ENCODE peak calls at places on chromosomes 13 and 19, in five cellular contexts. One of them, this sample, is unnamed.

GRCh38 chr13:95784891-95785290 is 108.0 kb downstream of the DNAJC3 start:
- DNase-seq in left lung: no peak
- DNase-seq in GM13976: no peak
- DNase-seq in sigmoid colon: no peak
- DNase-seq in OCI-LY7: no peak
- DNase-seq in this sample: no peak

GRCh38 chr13:101529419-101529818 is 76.9 kb downstream of the ITGBL1 start:
- DNase-seq in left lung: no peak
- DNase-seq in GM13976: no peak
- DNase-seq in sigmoid colon: no peak
- DNase-seq in OCI-LY7: no peak
- DNase-seq in this sample: peak; percentile 3

GRCh38 chr13:73090116-73090811 is 31.5 kb downstream of the KLF5 start:
- DNase-seq in left lung: peak; percentile 52
- DNase-seq in GM13976: no peak
- DNase-seq in sigmoid colon: no peak
- DNase-seq in OCI-LY7: no peak
- DNase-seq in this sample: peak; percentile 17

GRCh38 chr19:2062770-2063169 is 11.7 kb upstream of the MKNK2 start:
- DNase-seq in left lung: no peak
- DNase-seq in GM13976: no peak
- DNase-seq in sigmoid colon: no peak
- DNase-seq in OCI-LY7: no peak
- DNase-seq in this sample: no peak

GRCh38 chr19:28307460-28307859 is 905.5 kb downstream of the UQCRFS1 start:
- DNase-seq in left lung: no peak
- DNase-seq in GM13976: no peak
- DNase-seq in sigmoid colon: no peak
- DNase-seq in OCI-LY7: no peak
- DNase-seq in this sample: no peak

GRCh38 chr13:111629933-111630332 is 309.5 kb downstream of the TEX29 start:
- DNase-seq in left lung: no peak
- DNase-seq in GM13976: no peak
- DNase-seq in sigmoid colon: no peak
- DNase-seq in OCI-LY7: no peak
- DNase-seq in this sample: no peak

GRCh38 chr13:99385161-99385560 is 78.0 kb upstream of the GPR183 start:
- DNase-seq in left lung: no peak
- DNase-seq in GM13976: no peak
- DNase-seq in sigmoid colon: no peak
- DNase-seq in OCI-LY7: no peak
- DNase-seq in this sample: no peak

GRCh38 chr19:38532939-38533338 is 84.8 kb downstream of the MAP4K1 start:
- DNase-seq in left lung: no peak
- DNase-seq in GM13976: no peak
- DNase-seq in sigmoid colon: no peak
- DNase-seq in OCI-LY7: no peak
- DNase-seq in this sample: no peak

GRCh38 chr13:111166882-111167281 is 51.8 kb downstream of the ARHGEF7 start:
- DNase-seq in left lung: no peak
- DNase-seq in GM13976: no peak
- DNase-seq in sigmoid colon: no peak
- DNase-seq in OCI-LY7: no peak
- DNase-seq in this sample: peak; percentile 16

GRCh38 chr19:14475251-14476073 is at the start of gene PTGER1:
- DNase-seq in left lung: no peak
- DNase-seq in GM13976: peak; percentile 67
- DNase-seq in sigmoid colon: no peak
- DNase-seq in OCI-LY7: no peak
- DNase-seq in this sample: no peak

GRCh38 chr13:82477436-82477835 is 1404.8 kb downstream of the SLITRK1 start:
- DNase-seq in left lung: no peak
- DNase-seq in GM13976: no peak
- DNase-seq in sigmoid colon: no peak
- DNase-seq in OCI-LY7: no peak
- DNase-seq in this sample: no peak

GRCh38 chr13:109646423-109646822 is 140.0 kb downstream of the IRS2 start:
- DNase-seq in left lung: no peak
- DNase-seq in GM13976: no peak
- DNase-seq in sigmoid colon: no peak
- DNase-seq in OCI-LY7: no peak
- DNase-seq in this sample: no peak

GRCh38 chr13:80523134-80523533 is 182.2 kb upstream of the SPRY2 start:
- DNase-seq in left lung: no peak
- DNase-seq in GM13976: no peak
- DNase-seq in sigmoid colon: no peak
- DNase-seq in OCI-LY7: no peak
- DNase-seq in this sample: no peak

GRCh38 chr13:108947551-108948030 is 318.2 kb downstream of the MYO16 start:
- DNase-seq in left lung: no peak
- DNase-seq in GM13976: no peak
- DNase-seq in sigmoid colon: peak; percentile 94
- DNase-seq in OCI-LY7: no peak
- DNase-seq in this sample: no peak

GRCh38 chr13:99459101-99459500 is 42.2 kb upstream of the TM9SF2 start:
- DNase-seq in left lung: no peak
- DNase-seq in GM13976: no peak
- DNase-seq in sigmoid colon: no peak
- DNase-seq in OCI-LY7: no peak
- DNase-seq in this sample: no peak

GRCh38 chr19:52444506-52444905 is 8.8 kb upstream of the ZNF578 start:
- DNase-seq in left lung: no peak
- DNase-seq in GM13976: no peak
- DNase-seq in sigmoid colon: no peak
- DNase-seq in OCI-LY7: no peak
- DNase-seq in this sample: no peak

GRCh38 chr19:3270908-3271307 is 46.4 kb downstream of the CELF5 start:
- DNase-seq in left lung: no peak
- DNase-seq in GM13976: no peak
- DNase-seq in sigmoid colon: no peak
- DNase-seq in OCI-LY7: peak; percentile 58
- DNase-seq in this sample: peak; percentile 75

GRCh38 chr13:110116072-110116487 is 190.9 kb downstream of the COL4A1 start:
- DNase-seq in left lung: peak; percentile 67
- DNase-seq in GM13976: peak; percentile 72
- DNase-seq in sigmoid colon: peak; percentile 79
- DNase-seq in OCI-LY7: peak; percentile 7
- DNase-seq in this sample: peak; percentile 74

GRCh38 chr13:33341861-33342452 is 56.4 kb upstream of the STARD13 start:
- DNase-seq in left lung: no peak
- DNase-seq in GM13976: no peak
- DNase-seq in sigmoid colon: no peak
- DNase-seq in OCI-LY7: no peak
- DNase-seq in this sample: no peak

GRCh38 chr19:13995017-13995728 is 10.9 kb downstream of the RFX1 start:
- DNase-seq in left lung: no peak
- DNase-seq in GM13976: no peak
- DNase-seq in sigmoid colon: no peak
- DNase-seq in OCI-LY7: no peak
- DNase-seq in this sample: no peak

GRCh38 chr19:39413903-39414608 is 1.6 kb downstream of the PLEKHG2 start:
- DNase-seq in left lung: no peak
- DNase-seq in GM13976: no peak
- DNase-seq in sigmoid colon: peak; percentile 81
- DNase-seq in OCI-LY7: no peak
- DNase-seq in this sample: no peak

GRCh38 chr13:39876258-39876657 is 220.8 kb downstream of the COG6 start:
- DNase-seq in left lung: no peak
- DNase-seq in GM13976: no peak
- DNase-seq in sigmoid colon: no peak
- DNase-seq in OCI-LY7: no peak
- DNase-seq in this sample: peak; percentile 32

GRCh38 chr13:106349080-106349841 is 186.2 kb downstream of the EFNB2 start:
- DNase-seq in left lung: peak; percentile 42
- DNase-seq in GM13976: no peak
- DNase-seq in sigmoid colon: no peak
- DNase-seq in OCI-LY7: no peak
- DNase-seq in this sample: no peak

GRCh38 chr13:35630551-35631275 is 154.2 kb upstream of the MAB21L1 start:
- DNase-seq in left lung: no peak
- DNase-seq in GM13976: peak; percentile 20
- DNase-seq in sigmoid colon: no peak
- DNase-seq in OCI-LY7: peak; percentile 54
- DNase-seq in this sample: peak; percentile 44

GRCh38 chr19:16516923-16517610 is 20.9 kb downstream of the C19orf44 start:
- DNase-seq in left lung: no peak
- DNase-seq in GM13976: no peak
- DNase-seq in sigmoid colon: no peak
- DNase-seq in OCI-LY7: peak; percentile 23
- DNase-seq in this sample: no peak

GRCh38 chr19:16516381-16516780 is 20.2 kb downstream of the C19orf44 start:
- DNase-seq in left lung: no peak
- DNase-seq in GM13976: no peak
- DNase-seq in sigmoid colon: no peak
- DNase-seq in OCI-LY7: no peak
- DNase-seq in this sample: no peak

GRCh38 chr19:16518483-16519229 is 22.5 kb downstream of the C19orf44 start:
- DNase-seq in left lung: no peak
- DNase-seq in GM13976: no peak
- DNase-seq in sigmoid colon: no peak
- DNase-seq in OCI-LY7: no peak
- DNase-seq in this sample: no peak

GRCh38 chr19:16518061-16518460 is 21.9 kb downstream of the C19orf44 start:
- DNase-seq in left lung: no peak
- DNase-seq in GM13976: no peak
- DNase-seq in sigmoid colon: no peak
- DNase-seq in OCI-LY7: no peak
- DNase-seq in this sample: no peak

DNA sequence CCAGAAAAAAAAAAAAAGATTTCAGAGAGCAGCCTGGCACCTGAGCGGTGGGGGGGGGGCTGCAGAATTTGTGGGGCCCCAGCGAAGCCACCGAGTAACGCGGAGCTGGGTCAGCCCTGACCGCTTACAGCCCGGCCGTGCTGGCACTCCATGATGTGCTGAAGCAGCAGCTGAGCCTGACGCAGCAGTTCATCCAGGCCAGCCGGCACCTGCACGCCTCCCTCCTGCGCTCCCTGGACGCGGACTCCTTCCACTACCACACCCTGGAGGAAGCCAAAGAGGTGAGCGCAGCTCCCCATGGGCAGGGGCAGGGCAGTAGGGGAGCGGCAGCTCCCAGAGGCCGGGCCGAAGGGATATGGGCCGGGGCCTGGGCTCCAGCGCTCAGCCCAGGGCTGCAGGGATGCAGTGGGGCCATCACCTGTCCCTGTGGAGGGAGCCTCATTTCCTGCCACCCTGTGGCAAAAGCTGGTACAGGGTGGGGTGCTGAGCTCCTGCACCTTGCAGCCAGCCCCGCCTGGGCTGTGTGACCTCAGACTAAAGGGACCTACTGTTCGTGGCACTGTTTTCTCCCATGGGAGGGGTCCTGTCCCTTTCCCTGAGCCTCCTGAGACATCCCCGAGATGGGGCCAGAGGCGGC is 18.3 kb downstream of the C19orf44 start:
- DNase-seq in left lung: no peak
- DNase-seq in GM13976: no peak
- DNase-seq in sigmoid colon: no peak
- DNase-seq in OCI-LY7: peak; percentile 34
- DNase-seq in this sample: no peak
- TF ChIP-seq CTCF in left lung: no peak
- TF ChIP-seq CTCF in GM13976: no peak
- TF ChIP-seq CTCF in sigmoid colon: no peak
- TF ChIP-seq CTCF in OCI-LY7: peak; percentile 48
- TF ChIP-seq CTCF in this sample: no peak

GRCh38 chr13:20033486-20033885 is 75.0 kb downstream of the ZMYM2 start:
- DNase-seq in left lung: no peak
- DNase-seq in GM13976: no peak
- DNase-seq in sigmoid colon: no peak
- DNase-seq in OCI-LY7: no peak
- DNase-seq in this sample: no peak

GRCh38 chr13:20037908-20038307 is 79.4 kb downstream of the ZMYM2 start:
- DNase-seq in left lung: no peak
- DNase-seq in GM13976: no peak
- DNase-seq in sigmoid colon: no peak
- DNase-seq in OCI-LY7: no peak
- DNase-seq in this sample: no peak

GRCh38 chr13:20035130-20035529 is 76.6 kb downstream of the ZMYM2 start:
- DNase-seq in left lung: no peak
- DNase-seq in GM13976: no peak
- DNase-seq in sigmoid colon: no peak
- DNase-seq in OCI-LY7: no peak
- DNase-seq in this sample: no peak
- TF ChIP-seq CTCF in left lung: no peak
- TF ChIP-seq CTCF in GM13976: no peak
- TF ChIP-seq CTCF in sigmoid colon: no peak
- TF ChIP-seq CTCF in OCI-LY7: no peak
- TF ChIP-seq CTCF in this sample: no peak

GRCh38 chr19:53942001-53942786 is 20.5 kb upstream of the CACNG8 start:
- DNase-seq in left lung: no peak
- DNase-seq in GM13976: no peak
- DNase-seq in sigmoid colon: no peak
- DNase-seq in OCI-LY7: no peak
- DNase-seq in this sample: no peak
- TF ChIP-seq CTCF in left lung: no peak
- TF ChIP-seq CTCF in GM13976: no peak
- TF ChIP-seq CTCF in sigmoid colon: no peak
- TF ChIP-seq CTCF in OCI-LY7: no peak
- TF ChIP-seq CTCF in this sample: no peak

DNA sequence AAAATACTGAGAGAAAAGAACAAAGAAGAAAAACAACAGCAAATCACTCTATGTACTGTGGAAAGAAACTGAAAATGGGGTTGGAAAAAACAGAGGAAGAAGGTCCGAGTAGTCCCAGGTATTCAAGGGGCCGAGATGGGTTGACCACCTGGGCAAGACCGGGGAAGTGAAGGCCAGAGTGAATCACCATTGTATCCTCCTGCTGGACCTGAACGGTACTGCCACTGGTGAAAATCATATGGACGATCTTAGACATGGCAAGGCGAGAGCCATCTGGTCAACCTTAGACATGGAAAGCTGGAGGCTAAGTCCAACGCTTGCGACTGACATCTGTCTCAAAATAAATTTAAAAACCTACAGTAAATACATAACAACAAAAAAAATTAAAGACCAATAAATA is 44.4 kb upstream of the ZNF91 start:
- DNase-seq in left lung: no peak
- DNase-seq in GM13976: no peak
- DNase-seq in sigmoid colon: no peak
- DNase-seq in OCI-LY7: peak; percentile 22
- DNase-seq in this sample: no peak
- TF ChIP-seq CTCF in left lung: no peak
- TF ChIP-seq CTCF in GM13976: no peak
- TF ChIP-seq CTCF in sigmoid colon: no peak
- TF ChIP-seq CTCF in OCI-LY7: no peak
- TF ChIP-seq CTCF in this sample: peak; percentile 16

GRCh38 chr13:46076827-46077226 is 24.3 kb upstream of the ZC3H13 start:
- DNase-seq in left lung: no peak
- DNase-seq in GM13976: no peak
- DNase-seq in sigmoid colon: no peak
- DNase-seq in OCI-LY7: no peak
- DNase-seq in this sample: no peak

GRCh38 chr13:46077260-46077659 is 24.7 kb upstream of the ZC3H13 start:
- DNase-seq in left lung: no peak
- DNase-seq in GM13976: no peak
- DNase-seq in sigmoid colon: no peak
- DNase-seq in OCI-LY7: no peak
- DNase-seq in this sample: no peak

GRCh38 chr13:46075811-46076210 is 23.3 kb upstream of the ZC3H13 start:
- DNase-seq in left lung: no peak
- DNase-seq in GM13976: no peak
- DNase-seq in sigmoid colon: no peak
- DNase-seq in OCI-LY7: no peak
- DNase-seq in this sample: no peak

GRCh38 chr13:46071590-46072249 is 19.2 kb upstream of the ZC3H13 start:
- DNase-seq in left lung: no peak
- DNase-seq in GM13976: peak; percentile 62
- DNase-seq in sigmoid colon: no peak
- DNase-seq in OCI-LY7: peak; percentile 33
- DNase-seq in this sample: peak; percentile 93
- TF ChIP-seq CTCF in left lung: no peak
- TF ChIP-seq CTCF in GM13976: peak; percentile 27
- TF ChIP-seq CTCF in sigmoid colon: no peak
- TF ChIP-seq CTCF in OCI-LY7: peak; percentile 65
- TF ChIP-seq CTCF in this sample: peak; percentile 49